ENCODE peak calls at places on chromosomes 3 and 15, in nine cellular contexts. One of them, this sample, is unnamed.

GRCh38 chr3:48625600-48625999 is 4.0 kb upstream of the TMEM89 start:
- DNase-seq in body of pancreas: no peak
- DNase-seq in psoas muscle: no peak
- DNase-seq in thoracic aorta: no peak
- DNase-seq in WERI-Rb-1: no peak
- DNase-seq in left ventricle myocardium inferior: no peak
- DNase-seq in GM23248: no peak
- DNase-seq in mesendoderm: no peak
- DNase-seq in H1: no peak
- DNase-seq in this sample: no peak

GRCh38 chr15:101441706-101442105 is 47.8 kb downstream of the PCSK6 start:
- DNase-seq in WERI-Rb-1: no peak
- DNase-seq in left ventricle myocardium inferior: no peak
- DNase-seq in GM23248: peak
- DNase-seq in mesendoderm: no peak
- DNase-seq in thoracic aorta: no peak
- DNase-seq in H1: no peak
- DNase-seq in body of pancreas: no peak
- DNase-seq in psoas muscle: no peak
- DNase-seq in this sample: no peak

GRCh38 chr15:64430000-64430735 is 30.2 kb upstream of the ZNF609 start:
- DNase-seq in mesendoderm: peak
- DNase-seq in left ventricle myocardium inferior: no peak
- DNase-seq in GM23248: peak
- DNase-seq in H1: peak
- DNase-seq in body of pancreas: no peak
- DNase-seq in thoracic aorta: no peak
- DNase-seq in psoas muscle: no peak
- DNase-seq in WERI-Rb-1: peak
- DNase-seq in this sample: no peak

GRCh38 chr3:13027154-13027553 is 46.1 kb downstream of the IQSEC1 start:
- DNase-seq in mesendoderm: peak
- DNase-seq in psoas muscle: no peak
- DNase-seq in body of pancreas: no peak
- DNase-seq in GM23248: no peak
- DNase-seq in left ventricle myocardium inferior: no peak
- DNase-seq in H1: no peak
- DNase-seq in WERI-Rb-1: peak
- DNase-seq in thoracic aorta: no peak
- DNase-seq in this sample: no peak

GRCh38 chr3:195425849-195426248 is 17.0 kb downstream of the ACAP2 start:
- DNase-seq in psoas muscle: no peak
- DNase-seq in H1: no peak
- DNase-seq in mesendoderm: no peak
- DNase-seq in left ventricle myocardium inferior: no peak
- DNase-seq in WERI-Rb-1: no peak
- DNase-seq in thoracic aorta: no peak
- DNase-seq in GM23248: no peak
- DNase-seq in body of pancreas: no peak
- DNase-seq in this sample: no peak

GRCh38 chr15:87672309-87672897 is 584.1 kb downstream of the NTRK3 start:
- DNase-seq in thoracic aorta: no peak
- DNase-seq in left ventricle myocardium inferior: peak
- DNase-seq in body of pancreas: peak
- DNase-seq in psoas muscle: no peak
- DNase-seq in WERI-Rb-1: peak
- DNase-seq in mesendoderm: peak
- DNase-seq in H1: peak
- DNase-seq in GM23248: peak
- DNase-seq in this sample: no peak

GRCh38 chr15:52383100-52383588 is 87.5 kb upstream of the MYO5C start:
- DNase-seq in GM23248: peak
- DNase-seq in thoracic aorta: no peak
- DNase-seq in WERI-Rb-1: no peak
- DNase-seq in H1: no peak
- DNase-seq in left ventricle myocardium inferior: no peak
- DNase-seq in body of pancreas: no peak
- DNase-seq in psoas muscle: no peak
- DNase-seq in mesendoderm: no peak
- DNase-seq in this sample: no peak

GRCh38 chr3:37608061-37608702 is 253.5 kb upstream of the CTDSPL start:
- DNase-seq in H1: no peak
- DNase-seq in body of pancreas: no peak
- DNase-seq in psoas muscle: no peak
- DNase-seq in mesendoderm: no peak
- DNase-seq in left ventricle myocardium inferior: no peak
- DNase-seq in GM23248: peak
- DNase-seq in thoracic aorta: no peak
- DNase-seq in WERI-Rb-1: no peak
- DNase-seq in this sample: no peak

GRCh38 chr3:9955611-9956352 is 3.6 kb upstream of the PRRT3 start:
- DNase-seq in body of pancreas: no peak
- DNase-seq in H1: no peak
- DNase-seq in thoracic aorta: no peak
- DNase-seq in mesendoderm: no peak
- DNase-seq in psoas muscle: no peak
- DNase-seq in left ventricle myocardium inferior: no peak
- DNase-seq in GM23248: peak
- DNase-seq in WERI-Rb-1: no peak
- DNase-seq in this sample: no peak

GRCh38 chr3:141485578-141486415 is 1.0 kb upstream of the RASA2 start:
- DNase-seq in GM23248: peak
- DNase-seq in H1: no peak
- DNase-seq in body of pancreas: no peak
- DNase-seq in left ventricle myocardium inferior: no peak
- DNase-seq in thoracic aorta: no peak
- DNase-seq in mesendoderm: peak
- DNase-seq in psoas muscle: no peak
- DNase-seq in WERI-Rb-1: no peak
- DNase-seq in this sample: no peak

DNA sequence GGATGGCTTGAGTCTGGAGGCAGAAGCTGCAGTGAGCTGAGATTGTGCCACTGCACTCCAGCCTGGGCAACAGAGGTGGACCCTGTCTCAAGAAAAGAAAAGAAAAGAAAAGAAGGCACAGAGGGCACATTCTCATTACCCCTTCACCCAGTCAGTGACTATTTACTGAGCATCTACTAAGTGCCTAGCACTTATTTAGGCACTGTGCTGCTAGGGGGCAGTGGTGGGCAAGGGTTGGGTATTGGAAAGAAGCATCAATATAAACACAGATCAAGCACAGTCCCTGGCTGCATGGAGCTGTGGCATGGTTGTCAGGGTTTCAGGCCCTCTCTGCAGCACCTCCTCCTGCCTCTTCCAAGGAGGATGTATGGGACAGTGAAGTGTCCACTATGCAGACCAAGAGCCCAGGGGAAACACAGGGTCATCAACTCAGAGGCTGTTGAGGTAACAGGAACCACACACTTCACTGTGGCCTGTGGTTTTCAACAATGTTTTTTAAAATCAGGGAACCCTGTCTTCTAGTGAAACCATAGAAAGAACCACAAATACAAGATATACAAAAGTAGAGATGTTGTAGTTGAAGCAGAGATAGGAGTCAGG is 138.5 kb downstream of the RAB11A start:
- DNase-seq in body of pancreas: no peak
- DNase-seq in thoracic aorta: no peak
- DNase-seq in left ventricle myocardium inferior: no peak
- DNase-seq in WERI-Rb-1: no peak
- DNase-seq in mesendoderm: peak
- DNase-seq in H1: no peak
- DNase-seq in GM23248: no peak
- DNase-seq in psoas muscle: no peak
- DNase-seq in this sample: no peak
- H3K27ac ChIP-seq in body of pancreas: no peak
- H3K27ac ChIP-seq in thoracic aorta: no peak
- H3K27ac ChIP-seq in left ventricle myocardium inferior: no peak
- H3K27ac ChIP-seq in WERI-Rb-1: no peak
- H3K27ac ChIP-seq in mesendoderm: no peak
- H3K27ac ChIP-seq in H1: no peak
- H3K27ac ChIP-seq in GM23248: no peak
- H3K27ac ChIP-seq in psoas muscle: no peak
- H3K27ac ChIP-seq in this sample: no peak

DNA sequence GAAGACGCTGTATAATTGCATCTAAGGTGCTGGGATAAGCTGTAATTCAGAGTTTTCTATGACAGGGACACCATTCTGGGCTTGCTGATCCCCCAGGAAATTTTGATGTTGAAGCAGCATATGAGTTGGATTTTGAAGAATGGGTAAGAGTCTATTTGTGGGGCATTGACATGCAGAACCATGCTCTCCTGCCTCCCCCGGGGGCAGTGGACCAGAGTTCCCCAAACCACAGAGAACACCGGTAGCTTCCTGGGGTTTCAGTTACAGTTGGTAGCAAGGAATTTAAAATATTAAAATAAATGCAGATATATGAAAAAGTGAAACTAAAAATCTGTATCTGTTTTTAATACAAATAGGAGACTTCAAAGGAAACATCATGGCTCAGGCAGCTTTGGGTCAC is 37.4 kb downstream of the SLC9A9 start:
- DNase-seq in left ventricle myocardium inferior: no peak
- DNase-seq in GM23248: no peak
- DNase-seq in WERI-Rb-1: no peak
- DNase-seq in psoas muscle: no peak
- DNase-seq in mesendoderm: no peak
- DNase-seq in H1: no peak
- DNase-seq in thoracic aorta: no peak
- DNase-seq in body of pancreas: no peak
- DNase-seq in this sample: no peak
- H3K27ac ChIP-seq in left ventricle myocardium inferior: peak
- H3K27ac ChIP-seq in GM23248: no peak
- H3K27ac ChIP-seq in WERI-Rb-1: no peak
- H3K27ac ChIP-seq in psoas muscle: no peak
- H3K27ac ChIP-seq in mesendoderm: no peak
- H3K27ac ChIP-seq in H1: no peak
- H3K27ac ChIP-seq in thoracic aorta: no peak
- H3K27ac ChIP-seq in body of pancreas: no peak
- H3K27ac ChIP-seq in this sample: no peak

DNA sequence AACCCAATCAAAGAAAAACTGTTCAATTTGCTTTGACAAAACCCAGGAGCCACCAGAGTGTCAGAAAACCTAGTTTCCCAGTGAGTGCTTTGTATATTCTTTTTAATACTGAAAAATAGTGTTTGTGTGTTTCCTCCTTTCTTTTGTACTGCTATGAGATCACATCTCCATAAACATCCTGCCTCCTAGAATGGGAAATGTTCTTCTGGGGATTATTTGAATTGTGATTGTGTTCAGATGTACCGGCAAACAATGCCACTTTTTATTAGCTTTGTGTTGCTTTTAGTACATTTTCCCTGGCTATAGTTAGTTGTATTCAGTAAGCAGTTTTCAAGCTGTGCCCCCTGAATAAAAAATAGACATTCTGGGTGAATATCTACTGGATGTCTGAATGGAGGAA is 148.0 kb upstream of the NR2E3 start:
- DNase-seq in H1: no peak
- DNase-seq in GM23248: no peak
- DNase-seq in WERI-Rb-1: no peak
- DNase-seq in thoracic aorta: no peak
- DNase-seq in left ventricle myocardium inferior: no peak
- DNase-seq in body of pancreas: no peak
- DNase-seq in mesendoderm: no peak
- DNase-seq in psoas muscle: no peak
- DNase-seq in this sample: no peak
- H3K27ac ChIP-seq in H1: no peak
- H3K27ac ChIP-seq in GM23248: no peak
- H3K27ac ChIP-seq in WERI-Rb-1: no peak
- H3K27ac ChIP-seq in thoracic aorta: no peak
- H3K27ac ChIP-seq in left ventricle myocardium inferior: peak
- H3K27ac ChIP-seq in body of pancreas: no peak
- H3K27ac ChIP-seq in mesendoderm: no peak
- H3K27ac ChIP-seq in psoas muscle: no peak
- H3K27ac ChIP-seq in this sample: peak

DNA sequence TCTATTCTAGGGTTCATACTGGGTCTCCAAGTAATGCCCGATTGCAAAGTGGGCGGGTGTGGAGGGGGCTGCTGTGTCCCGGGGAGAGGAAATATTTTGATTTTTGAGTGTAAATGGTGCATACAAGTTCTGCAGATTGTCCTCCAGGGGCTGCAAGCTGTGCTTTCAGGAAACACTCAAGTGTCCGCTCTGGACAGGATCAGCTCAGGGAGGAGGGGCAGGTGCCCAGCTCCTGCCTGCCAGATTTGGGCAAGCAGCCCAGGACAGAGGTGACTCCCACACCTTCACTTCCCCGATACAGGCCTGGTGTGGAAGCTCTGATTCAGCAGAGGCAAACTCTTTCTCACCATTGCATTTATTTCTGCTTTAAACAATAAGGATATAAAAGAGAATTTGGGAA is 142.7 kb downstream of the ALDH1A2 start:
- DNase-seq in left ventricle myocardium inferior: peak
- DNase-seq in WERI-Rb-1: no peak
- DNase-seq in mesendoderm: no peak
- DNase-seq in body of pancreas: peak
- DNase-seq in H1: no peak
- DNase-seq in psoas muscle: peak
- DNase-seq in thoracic aorta: no peak
- DNase-seq in GM23248: no peak
- DNase-seq in this sample: no peak
- H3K27ac ChIP-seq in left ventricle myocardium inferior: peak
- H3K27ac ChIP-seq in WERI-Rb-1: no peak
- H3K27ac ChIP-seq in mesendoderm: no peak
- H3K27ac ChIP-seq in body of pancreas: peak
- H3K27ac ChIP-seq in H1: no peak
- H3K27ac ChIP-seq in psoas muscle: no peak
- H3K27ac ChIP-seq in thoracic aorta: peak
- H3K27ac ChIP-seq in GM23248: no peak
- H3K27ac ChIP-seq in this sample: no peak

GRCh38 chr3:153977148-153977547 is 144.0 kb upstream of the ARHGEF26 start:
- DNase-seq in psoas muscle: no peak
- DNase-seq in thoracic aorta: no peak
- DNase-seq in mesendoderm: no peak
- DNase-seq in H1: no peak
- DNase-seq in body of pancreas: no peak
- DNase-seq in WERI-Rb-1: no peak
- DNase-seq in left ventricle myocardium inferior: no peak
- DNase-seq in GM23248: peak
- DNase-seq in this sample: no peak
- H3K27ac ChIP-seq in psoas muscle: no peak
- H3K27ac ChIP-seq in thoracic aorta: no peak
- H3K27ac ChIP-seq in mesendoderm: no peak
- H3K27ac ChIP-seq in H1: no peak
- H3K27ac ChIP-seq in body of pancreas: no peak
- H3K27ac ChIP-seq in WERI-Rb-1: no peak
- H3K27ac ChIP-seq in left ventricle myocardium inferior: no peak
- H3K27ac ChIP-seq in GM23248: no peak
- H3K27ac ChIP-seq in this sample: no peak

DNA sequence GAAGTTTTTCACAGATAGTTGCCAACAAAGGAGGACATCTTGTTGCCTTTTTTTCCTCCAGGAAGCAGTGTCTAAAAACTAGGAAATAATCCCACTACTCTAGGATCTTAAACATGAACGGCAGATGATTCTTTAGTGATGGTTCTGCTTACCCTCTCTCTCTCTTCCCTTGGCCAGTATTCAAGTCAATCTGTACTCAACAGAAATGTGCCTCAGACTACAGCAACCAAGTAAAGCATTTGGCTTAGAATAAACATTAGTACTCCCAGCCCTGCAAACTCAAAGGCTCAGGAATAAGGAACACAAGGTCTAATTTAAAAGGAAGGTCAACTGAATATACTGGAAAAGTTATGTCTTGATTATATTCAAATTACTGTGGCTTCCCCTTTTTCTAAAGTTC is 8.7 kb downstream of the NPTN start:
- DNase-seq in left ventricle myocardium inferior: no peak
- DNase-seq in WERI-Rb-1: no peak
- DNase-seq in thoracic aorta: no peak
- DNase-seq in GM23248: no peak
- DNase-seq in H1: no peak
- DNase-seq in psoas muscle: no peak
- DNase-seq in mesendoderm: no peak
- DNase-seq in body of pancreas: no peak
- DNase-seq in this sample: no peak
- H3K27ac ChIP-seq in left ventricle myocardium inferior: no peak
- H3K27ac ChIP-seq in WERI-Rb-1: no peak
- H3K27ac ChIP-seq in thoracic aorta: no peak
- H3K27ac ChIP-seq in GM23248: no peak
- H3K27ac ChIP-seq in H1: no peak
- H3K27ac ChIP-seq in psoas muscle: no peak
- H3K27ac ChIP-seq in mesendoderm: no peak
- H3K27ac ChIP-seq in body of pancreas: no peak
- H3K27ac ChIP-seq in this sample: no peak